ENCODE peak calls at places on chromosomes 4 and X, in six cellular contexts. One of them, this sample, is unnamed.

GRCh38 chrX:257681-258289 is 23.4 kb upstream of the PLCXD1 start:
- DNase-seq in thoracic aorta: no peak
- DNase-seq in pancreas: no peak
- DNase-seq in lower lobe of right lung: peak; percentile 36
- DNase-seq in IMR-90: no peak
- DNase-seq in naive thymus-derived CD4-positive, alpha-beta T cell: no peak
- DNase-seq in this sample: no peak

GRCh38 chr4:55345054-55345453 is 988 bp upstream of the SRD5A3 start:
- DNase-seq in thoracic aorta: no peak
- DNase-seq in pancreas: no peak
- DNase-seq in lower lobe of right lung: no peak
- DNase-seq in IMR-90: no peak
- DNase-seq in naive thymus-derived CD4-positive, alpha-beta T cell: no peak
- DNase-seq in this sample: no peak

GRCh38 chr4:186936496-186937375 is 213.1 kb upstream of the FAT1 start:
- DNase-seq in thoracic aorta: no peak
- DNase-seq in pancreas: no peak
- DNase-seq in lower lobe of right lung: no peak
- DNase-seq in IMR-90: peak; percentile 88
- DNase-seq in naive thymus-derived CD4-positive, alpha-beta T cell: no peak
- DNase-seq in this sample: no peak

GRCh38 chr4:131001371-131001770 is 1905.4 kb downstream of the C4orf33 start:
- DNase-seq in thoracic aorta: no peak
- DNase-seq in pancreas: no peak
- DNase-seq in lower lobe of right lung: no peak
- DNase-seq in IMR-90: no peak
- DNase-seq in naive thymus-derived CD4-positive, alpha-beta T cell: no peak
- DNase-seq in this sample: no peak

GRCh38 chrX:18348047-18348446 is 6.4 kb downstream of the SCML2 start:
- DNase-seq in thoracic aorta: no peak
- DNase-seq in pancreas: no peak
- DNase-seq in lower lobe of right lung: no peak
- DNase-seq in IMR-90: no peak
- DNase-seq in naive thymus-derived CD4-positive, alpha-beta T cell: no peak
- DNase-seq in this sample: no peak

GRCh38 chr4:19944251-19944650 is 307.5 kb upstream of the SLIT2 start:
- DNase-seq in thoracic aorta: no peak
- DNase-seq in pancreas: no peak
- DNase-seq in lower lobe of right lung: no peak
- DNase-seq in IMR-90: no peak
- DNase-seq in naive thymus-derived CD4-positive, alpha-beta T cell: no peak
- DNase-seq in this sample: no peak

GRCh38 chr4:142402156-142402555 is 443.9 kb downstream of the INPP4B start:
- DNase-seq in thoracic aorta: no peak
- DNase-seq in pancreas: no peak
- DNase-seq in lower lobe of right lung: no peak
- DNase-seq in IMR-90: no peak
- DNase-seq in naive thymus-derived CD4-positive, alpha-beta T cell: no peak
- DNase-seq in this sample: no peak

GRCh38 chr4:8915201-8916200 is 43.9 kb upstream of the HMX1 start:
- DNase-seq in thoracic aorta: no peak
- DNase-seq in pancreas: no peak
- DNase-seq in lower lobe of right lung: no peak
- DNase-seq in IMR-90: no peak
- DNase-seq in naive thymus-derived CD4-positive, alpha-beta T cell: no peak
- DNase-seq in this sample: peak; percentile 55

GRCh38 chr4:173039617-173040176 is 128.9 kb upstream of the GALNT7 start:
- DNase-seq in thoracic aorta: no peak
- DNase-seq in pancreas: peak; percentile 21
- DNase-seq in lower lobe of right lung: no peak
- DNase-seq in IMR-90: no peak
- DNase-seq in naive thymus-derived CD4-positive, alpha-beta T cell: no peak
- DNase-seq in this sample: no peak

GRCh38 chr4:88880001-88880400 is 177.0 kb downstream of the FAM13A start:
- DNase-seq in thoracic aorta: no peak
- DNase-seq in pancreas: no peak
- DNase-seq in lower lobe of right lung: no peak
- DNase-seq in IMR-90: no peak
- DNase-seq in naive thymus-derived CD4-positive, alpha-beta T cell: no peak
- DNase-seq in this sample: no peak

GRCh38 chr4:6493668-6494304 is 21.4 kb upstream of the PPP2R2C start:
- DNase-seq in thoracic aorta: no peak
- DNase-seq in pancreas: no peak
- DNase-seq in lower lobe of right lung: no peak
- DNase-seq in IMR-90: peak; percentile 3
- DNase-seq in naive thymus-derived CD4-positive, alpha-beta T cell: no peak
- DNase-seq in this sample: no peak

GRCh38 chrX:124342174-124342867 is 4.0 kb upstream of the SH2D1A start:
- DNase-seq in thoracic aorta: no peak
- DNase-seq in pancreas: no peak
- DNase-seq in lower lobe of right lung: no peak
- DNase-seq in IMR-90: no peak
- DNase-seq in naive thymus-derived CD4-positive, alpha-beta T cell: no peak
- DNase-seq in this sample: no peak

GRCh38 chrX:107503996-107504395 is 54.5 kb downstream of the FRMPD3 start:
- DNase-seq in thoracic aorta: no peak
- DNase-seq in pancreas: no peak
- DNase-seq in lower lobe of right lung: no peak
- DNase-seq in IMR-90: no peak
- DNase-seq in naive thymus-derived CD4-positive, alpha-beta T cell: no peak
- DNase-seq in this sample: no peak

GRCh38 chrX:148741441-148741840 is 241.0 kb downstream of the AFF2 start:
- DNase-seq in thoracic aorta: no peak
- DNase-seq in pancreas: no peak
- DNase-seq in lower lobe of right lung: no peak
- DNase-seq in IMR-90: no peak
- DNase-seq in naive thymus-derived CD4-positive, alpha-beta T cell: no peak
- DNase-seq in this sample: no peak

GRCh38 chr4:112113786-112114185 is 31.5 kb upstream of the FAM241A start:
- DNase-seq in thoracic aorta: no peak
- DNase-seq in pancreas: no peak
- DNase-seq in lower lobe of right lung: no peak
- DNase-seq in IMR-90: no peak
- DNase-seq in naive thymus-derived CD4-positive, alpha-beta T cell: no peak
- DNase-seq in this sample: no peak

GRCh38 chr4:76147454-76148141 is 599 bp downstream of the NUP54 start:
- DNase-seq in thoracic aorta: peak; percentile 31
- DNase-seq in pancreas: peak; percentile 31
- DNase-seq in lower lobe of right lung: peak; percentile 72
- DNase-seq in IMR-90: peak; percentile 75
- DNase-seq in naive thymus-derived CD4-positive, alpha-beta T cell: no peak
- DNase-seq in this sample: no peak

DNA sequence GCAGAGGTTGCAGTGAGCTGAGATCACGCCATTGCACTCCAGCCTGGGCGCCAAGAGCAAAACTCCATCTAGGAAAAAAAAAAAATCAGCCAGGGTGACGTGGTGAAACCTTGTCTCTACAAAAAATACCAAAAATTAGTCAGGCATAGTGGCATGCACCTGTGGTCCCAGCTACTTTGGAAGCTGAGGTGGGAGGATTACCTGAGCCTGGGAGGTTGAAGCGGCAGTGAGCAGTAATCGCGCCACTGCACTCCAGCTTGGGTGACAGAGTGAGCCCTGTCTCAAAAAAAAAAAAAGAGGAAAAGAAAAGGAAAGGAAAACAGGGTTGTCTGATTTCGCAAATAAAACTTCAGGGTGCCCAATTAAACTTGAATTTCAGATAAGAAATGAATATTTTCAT is 106.1 kb downstream of the RBM47 start:
- DNase-seq in thoracic aorta: no peak
- DNase-seq in pancreas: no peak
- DNase-seq in lower lobe of right lung: no peak
- DNase-seq in IMR-90: no peak
- DNase-seq in naive thymus-derived CD4-positive, alpha-beta T cell: no peak
- DNase-seq in this sample: no peak
- H3K27ac ChIP-seq in thoracic aorta: no peak overlapping the region
- H3K27ac ChIP-seq in pancreas: no peak overlapping the region
- H3K27ac ChIP-seq in lower lobe of right lung: no peak overlapping the region
- H3K27ac ChIP-seq in IMR-90: no peak overlapping the region
- H3K27ac ChIP-seq in naive thymus-derived CD4-positive, alpha-beta T cell: no peak overlapping the region
- H3K27ac ChIP-seq in this sample: no peak overlapping the region

DNA sequence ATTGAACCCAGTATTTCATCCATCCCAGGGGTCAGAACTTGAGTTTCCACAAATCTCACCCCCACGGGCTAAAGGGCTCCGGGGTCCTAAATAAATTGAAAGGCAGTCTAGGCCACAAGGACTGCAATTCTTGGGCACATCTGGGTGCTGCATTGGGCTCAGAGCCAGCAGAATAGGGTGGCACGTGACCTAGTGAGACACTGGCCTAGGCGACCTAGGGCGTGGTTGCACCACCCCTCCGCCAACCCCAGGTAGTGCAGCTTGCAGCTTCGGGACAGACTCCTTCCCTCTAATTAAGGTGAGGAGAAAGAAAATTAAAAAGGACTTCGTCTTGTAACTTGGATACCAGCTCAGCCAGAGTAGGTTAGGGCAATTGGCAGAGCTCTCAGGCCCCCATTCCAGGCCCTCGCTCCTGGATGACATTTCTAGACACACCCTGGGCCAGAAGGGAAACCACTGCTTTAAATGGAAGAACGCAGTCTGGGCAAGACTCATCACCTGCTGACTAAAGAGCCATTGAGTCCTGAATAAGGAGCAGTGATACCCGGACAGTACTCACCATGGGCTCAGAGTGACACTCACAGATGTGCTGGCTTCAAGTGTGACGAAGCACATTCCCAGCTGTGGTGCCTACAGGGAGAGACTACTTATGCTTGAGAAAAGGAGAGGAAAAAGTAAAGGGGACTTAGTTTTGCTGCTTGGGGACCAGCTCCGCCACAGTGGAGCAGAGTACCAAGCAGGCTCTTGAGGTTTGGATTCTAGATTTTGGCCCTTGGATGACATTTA is 735.4 kb downstream of the FSTL5 start:
- DNase-seq in thoracic aorta: no peak
- DNase-seq in pancreas: no peak
- DNase-seq in lower lobe of right lung: no peak
- DNase-seq in IMR-90: no peak
- DNase-seq in naive thymus-derived CD4-positive, alpha-beta T cell: no peak
- DNase-seq in this sample: no peak
- H3K27ac ChIP-seq in thoracic aorta: no peak overlapping the region
- H3K27ac ChIP-seq in pancreas: no peak overlapping the region
- H3K27ac ChIP-seq in lower lobe of right lung: no peak overlapping the region
- H3K27ac ChIP-seq in IMR-90: no peak overlapping the region
- H3K27ac ChIP-seq in naive thymus-derived CD4-positive, alpha-beta T cell: no peak overlapping the region
- H3K27ac ChIP-seq in this sample: no peak overlapping the region

DNA sequence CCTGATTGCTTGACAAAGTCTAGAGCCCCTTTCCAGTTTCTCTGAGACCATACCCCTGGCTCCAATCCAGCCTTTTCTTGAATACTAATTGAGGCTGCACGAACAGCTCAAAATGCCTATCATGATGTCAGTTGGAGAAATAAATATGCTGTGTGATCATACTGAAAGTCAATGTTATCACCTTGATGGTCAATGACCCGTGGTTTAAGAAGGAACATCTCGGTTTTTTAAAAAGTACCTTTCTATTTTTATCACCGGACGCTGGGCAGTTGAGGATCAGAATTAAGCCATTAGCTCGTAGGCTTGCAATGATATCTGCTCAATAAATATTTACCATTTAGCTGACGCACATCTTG is 883 bp upstream of the WDR44 start:
- DNase-seq in thoracic aorta: no peak
- DNase-seq in pancreas: no peak
- DNase-seq in lower lobe of right lung: no peak
- DNase-seq in IMR-90: no peak
- DNase-seq in naive thymus-derived CD4-positive, alpha-beta T cell: no peak
- DNase-seq in this sample: no peak
- H3K27ac ChIP-seq in thoracic aorta: peak overlapping the region; percentile 93
- H3K27ac ChIP-seq in pancreas: peak overlapping the region; percentile 89
- H3K27ac ChIP-seq in lower lobe of right lung: peak overlapping the region; percentile 90
- H3K27ac ChIP-seq in IMR-90: peak overlapping the region; percentile 84
- H3K27ac ChIP-seq in naive thymus-derived CD4-positive, alpha-beta T cell: peak overlapping the region; percentile 89
- H3K27ac ChIP-seq in this sample: peak overlapping the region; percentile 91

DNA sequence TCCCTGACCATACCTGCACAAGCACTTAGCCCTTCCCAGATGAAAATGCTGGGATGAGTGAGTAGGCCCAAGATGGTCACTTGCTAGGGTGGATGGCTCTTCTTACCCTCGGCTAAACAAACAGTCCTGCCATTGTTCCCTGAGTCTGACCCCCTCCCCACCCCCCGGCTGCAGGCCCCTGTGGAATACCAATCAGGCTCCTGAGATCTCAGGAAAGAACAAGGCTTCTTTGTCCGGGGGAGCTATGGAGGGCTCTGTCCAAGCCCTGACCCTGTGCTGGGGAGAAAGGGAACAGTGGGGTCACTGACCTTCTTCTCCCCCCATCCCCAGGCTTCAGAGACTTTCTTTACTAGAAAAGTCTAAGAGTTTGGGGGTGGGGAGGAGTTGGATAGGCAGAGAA is 6.0 kb downstream of the PLP1 start:
- DNase-seq in thoracic aorta: no peak
- DNase-seq in pancreas: no peak
- DNase-seq in lower lobe of right lung: no peak
- DNase-seq in IMR-90: no peak
- DNase-seq in naive thymus-derived CD4-positive, alpha-beta T cell: no peak
- DNase-seq in this sample: no peak
- H3K27ac ChIP-seq in thoracic aorta: no peak overlapping the region
- H3K27ac ChIP-seq in pancreas: no peak overlapping the region
- H3K27ac ChIP-seq in lower lobe of right lung: no peak overlapping the region
- H3K27ac ChIP-seq in IMR-90: no peak overlapping the region
- H3K27ac ChIP-seq in naive thymus-derived CD4-positive, alpha-beta T cell: no peak overlapping the region
- H3K27ac ChIP-seq in this sample: no peak overlapping the region

DNA sequence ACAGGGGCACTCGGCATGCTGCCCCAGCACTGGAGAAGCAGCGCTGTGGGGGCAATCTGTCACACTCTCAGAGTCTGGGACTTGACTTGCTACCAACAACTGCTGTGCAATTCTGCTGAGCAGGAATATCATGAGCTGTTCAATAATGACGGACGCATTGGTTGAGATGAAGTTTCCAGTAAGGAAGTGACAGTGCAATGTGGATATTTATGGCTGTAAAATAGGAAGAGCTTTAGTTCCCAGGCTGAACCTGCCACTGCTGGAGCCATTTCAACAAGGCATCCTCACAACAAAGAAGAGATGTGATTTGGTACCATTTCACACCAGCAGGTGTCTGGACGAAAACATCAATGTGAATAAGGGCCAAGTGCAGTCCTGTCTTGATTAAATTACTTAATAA is 24.2 kb downstream of the CHST7 start:
- DNase-seq in thoracic aorta: no peak
- DNase-seq in pancreas: no peak
- DNase-seq in lower lobe of right lung: no peak
- DNase-seq in IMR-90: no peak
- DNase-seq in naive thymus-derived CD4-positive, alpha-beta T cell: no peak
- DNase-seq in this sample: no peak
- H3K27ac ChIP-seq in thoracic aorta: no peak overlapping the region
- H3K27ac ChIP-seq in pancreas: no peak overlapping the region
- H3K27ac ChIP-seq in lower lobe of right lung: no peak overlapping the region
- H3K27ac ChIP-seq in IMR-90: no peak overlapping the region
- H3K27ac ChIP-seq in naive thymus-derived CD4-positive, alpha-beta T cell: no peak overlapping the region
- H3K27ac ChIP-seq in this sample: no peak overlapping the region

DNA sequence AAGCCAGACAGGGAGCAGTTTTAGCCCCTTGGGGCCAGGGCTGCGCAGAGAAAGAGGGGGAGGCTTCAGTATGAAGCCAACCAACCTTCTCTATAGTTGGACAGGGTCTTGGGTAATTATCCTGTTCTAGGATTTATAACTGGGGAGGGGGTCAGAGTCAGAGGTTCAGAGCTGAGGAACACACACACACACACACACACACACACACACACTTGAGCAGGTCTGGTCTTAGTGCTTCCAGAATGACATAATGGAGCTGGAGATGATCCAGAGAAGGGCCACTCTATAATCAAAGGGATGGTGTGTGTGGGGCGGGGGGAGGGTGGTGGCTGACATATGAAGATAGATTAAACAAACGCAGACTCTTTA is 355 bp upstream of the TMEM255A start:
- DNase-seq in thoracic aorta: no peak
- DNase-seq in pancreas: no peak
- DNase-seq in lower lobe of right lung: no peak
- DNase-seq in IMR-90: no peak
- DNase-seq in naive thymus-derived CD4-positive, alpha-beta T cell: no peak
- DNase-seq in this sample: no peak
- H3K27ac ChIP-seq in thoracic aorta: no peak overlapping the region
- H3K27ac ChIP-seq in pancreas: no peak overlapping the region
- H3K27ac ChIP-seq in lower lobe of right lung: no peak overlapping the region
- H3K27ac ChIP-seq in IMR-90: no peak overlapping the region
- H3K27ac ChIP-seq in naive thymus-derived CD4-positive, alpha-beta T cell: no peak overlapping the region
- H3K27ac ChIP-seq in this sample: no peak overlapping the region